ENCODE peak calls at places on chromosome 18, in five cellular contexts. D is right atrium auricular region, M is lower lobe of right lung, V is fibroblast of the aortic adventitia, K is cardiac muscle cell. R is an unnamed sample.

GRCh38 chr18:55415258-55415871 is 172.6 kb downstream of the TCF4 start:
- DNase-seq in D (peak; percentile 92), M (peak; percentile 87), V (peak; percentile 91), K (peak; percentile 88), R (peak; percentile 96)

GRCh38 chr18:26546170-26546874 is 2.0 kb downstream of the KCTD1 start:
- DNase-seq in D (no peak), M (no peak), V (peak; percentile 11), K (no peak), R (no peak)

GRCh38 chr18:79441261-79441819 is 45.6 kb downstream of the NFATC1 start:
- DNase-seq in D (no peak), M (no peak), V (no peak), K (no peak), R (no peak)

GRCh38 chr18:37261988-37262387 is 303.6 kb downstream of the CELF4 start:
- DNase-seq in D (no peak), M (peak; percentile 7), V (no peak), K (no peak), R (no peak)

GRCh38 chr18:3468833-3469232 is 18.9 kb downstream of the TGIF1 start:
- DNase-seq in D (no peak), M (no peak), V (no peak), K (no peak), R (no peak)

GRCh38 chr18:45066868-45067267 is 386.2 kb downstream of the SETBP1 start:
- DNase-seq in D (no peak), M (no peak), V (no peak), K (peak; percentile 53), R (no peak)

GRCh38 chr18:59650266-59650820 is 46.9 kb downstream of the CCBE1 start:
- DNase-seq in D (peak; percentile 18), M (no peak), V (no peak), K (no peak), R (no peak)

GRCh38 chr18:79971211-79971952 is 6.9 kb downstream of the HSBP1L1 start:
- DNase-seq in D (no peak), M (no peak), V (no peak), K (no peak), R (no peak)

GRCh38 chr18:10401489-10401888 is 52.9 kb upstream of the APCDD1 start:
- DNase-seq in D (no peak), M (no peak), V (no peak), K (no peak), R (no peak)

GRCh38 chr18:21853020-21853419 is 112.4 kb downstream of the MIB1 start:
- DNase-seq in D (no peak), M (no peak), V (peak; percentile 50), K (peak; percentile 76), R (no peak)

GRCh38 chr18:36066731-36067117 is 635 bp downstream of the RPRD1A start:
- DNase-seq in D (no peak), M (no peak), V (peak; percentile 12), K (no peak), R (no peak)

GRCh38 chr18:22650247-22650646 is 232.5 kb upstream of the CTAGE1 start:
- DNase-seq in D (no peak), M (no peak), V (peak; percentile 59), K (no peak), R (no peak)

GRCh38 chr18:5237083-5237722 is 40.1 kb upstream of the AKAIN1 start:
- DNase-seq in D (peak; percentile 61), M (no peak), V (peak; percentile 22), K (no peak), R (no peak)

GRCh38 chr18:49055787-49056186 is 105.0 kb upstream of the SMAD7 start:
- DNase-seq in D (peak; percentile 95), M (peak; percentile 77), V (peak; percentile 66), K (no peak), R (peak; percentile 28)

GRCh38 chr18:28961669-28962228 is 784.8 kb upstream of the CDH2 start:
- DNase-seq in D (no peak), M (no peak), V (peak; percentile 18), K (peak; percentile 71), R (peak; percentile 17)

GRCh38 chr18:49920731-49921130 is 107.4 kb upstream of the ACAA2 start:
- DNase-seq in D (no peak), M (no peak), V (no peak), K (no peak), R (no peak)

GRCh38 chr18:1914489-1914888 is 656.8 kb downstream of the METTL4 start:
- DNase-seq in D (no peak), M (no peak), V (peak; percentile 18), K (no peak), R (no peak)

GRCh38 chr18:79384834-79385233 is 10.9 kb upstream of the NFATC1 start:
- DNase-seq in D (no peak), M (no peak), V (no peak), K (no peak), R (peak; percentile 6)

GRCh38 chr18:50651334-50651733 is 91.4 kb downstream of the MAPK4 start:
- DNase-seq in D (no peak), M (no peak), V (no peak), K (no peak), R (no peak)

GRCh38 chr18:7616661-7617060 is 49.5 kb downstream of the PTPRM start:
- DNase-seq in D (no peak), M (no peak), V (peak; percentile 51), K (peak; percentile 28), R (no peak)

GRCh38 chr18:62790836-62791772 is 75.8 kb downstream of the PHLPP1 start:
- DNase-seq in D (no peak), M (no peak), V (peak; percentile 69), K (no peak), R (peak; percentile 50)

GRCh38 chr18:62596145-62597005 is 73.5 kb downstream of the ZCCHC2 start:
- DNase-seq in D (no peak), M (no peak), V (no peak), K (peak; percentile 63), R (no peak)

GRCh38 chr18:44599409-44599808 is 81.3 kb upstream of the SETBP1 start:
- DNase-seq in D (peak; percentile 63), M (no peak), V (peak; percentile 79), K (no peak), R (peak; percentile 64)

GRCh38 chr18:68299906-68300305 is 415.0 kb downstream of the TMX3 start:
- DNase-seq in D (no peak), M (no peak), V (no peak), K (no peak), R (no peak)

GRCh38 chr18:61546598-61546997 is 213.4 kb downstream of the CDH20 start:
- DNase-seq in D (no peak), M (no peak), V (peak; percentile 52), K (no peak), R (no peak)

GRCh38 chr18:38362286-38362792 is 796.7 kb upstream of the CELF4 start:
- DNase-seq in D (no peak), M (no peak), V (no peak), K (no peak), R (no peak)

GRCh38 chr18:54240629-54241107 is 16.2 kb upstream of the MBD2 start:
- DNase-seq in D (no peak), M (peak; percentile 88), V (no peak), K (no peak), R (no peak)

GRCh38 chr18:76496200-76496890 is 1.3 kb upstream of the ZNF516 start:
- DNase-seq in D (peak; percentile 80), M (peak; percentile 88), V (peak; percentile 82), K (peak; percentile 57), R (peak; percentile 91)

GRCh38 chr18:42425025-42425424 is 470.0 kb downstream of the PIK3C3 start:
- DNase-seq in D (no peak), M (no peak), V (no peak), K (no peak), R (no peak)
- TF ChIP-seq CTCF in D (no peak), M (no peak), V (no peak), K (no peak), R (no peak)

DNA sequence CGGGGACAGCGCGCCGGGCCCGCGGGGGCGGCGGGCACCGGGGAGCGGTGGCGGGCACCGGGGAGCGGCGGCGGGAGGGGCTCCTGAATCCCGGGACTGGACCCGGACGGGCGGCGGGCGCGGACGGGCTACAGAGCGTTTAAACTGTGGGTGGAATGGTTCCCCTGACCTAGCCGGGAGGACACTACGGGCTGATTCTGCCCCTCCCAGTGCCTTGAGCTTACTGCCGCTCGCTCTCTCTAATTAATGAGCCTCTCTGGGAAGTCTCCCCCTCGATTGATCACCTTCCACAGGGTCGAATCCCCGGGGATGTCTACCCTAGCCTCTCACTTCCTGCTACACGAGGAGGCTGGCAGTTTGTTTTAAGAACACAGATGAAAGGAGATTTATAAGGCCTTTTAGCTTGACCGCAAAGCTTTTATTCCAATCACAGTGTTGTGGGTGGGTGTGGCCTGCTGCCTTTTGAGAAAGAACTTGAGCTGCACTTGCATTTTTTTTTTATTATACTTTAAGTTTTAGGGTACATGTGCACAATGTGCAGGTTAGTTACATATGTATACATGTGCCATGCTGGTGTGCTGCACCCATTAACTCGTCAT is 1.0 kb downstream of the GNAL start:
- DNase-seq in D (no peak), M (no peak), V (no peak), K (no peak), R (peak; percentile 21)
- H3K4me3 ChIP-seq in D (peak overlapping the region; percentile 48), M (peak overlapping the region; percentile 74), V (no peak overlapping the region), K (peak overlapping the region; percentile 44), R (peak overlapping the region; percentile 61)

GRCh38 chr18:14144628-14144895 is 12.3 kb upstream of the ZNF519 start:
- DNase-seq in D (no peak), M (no peak), V (no peak), K (no peak), R (no peak)
- TF ChIP-seq CTCF in D (no peak), M (no peak), V (no peak), K (no peak), R (no peak)

DNA sequence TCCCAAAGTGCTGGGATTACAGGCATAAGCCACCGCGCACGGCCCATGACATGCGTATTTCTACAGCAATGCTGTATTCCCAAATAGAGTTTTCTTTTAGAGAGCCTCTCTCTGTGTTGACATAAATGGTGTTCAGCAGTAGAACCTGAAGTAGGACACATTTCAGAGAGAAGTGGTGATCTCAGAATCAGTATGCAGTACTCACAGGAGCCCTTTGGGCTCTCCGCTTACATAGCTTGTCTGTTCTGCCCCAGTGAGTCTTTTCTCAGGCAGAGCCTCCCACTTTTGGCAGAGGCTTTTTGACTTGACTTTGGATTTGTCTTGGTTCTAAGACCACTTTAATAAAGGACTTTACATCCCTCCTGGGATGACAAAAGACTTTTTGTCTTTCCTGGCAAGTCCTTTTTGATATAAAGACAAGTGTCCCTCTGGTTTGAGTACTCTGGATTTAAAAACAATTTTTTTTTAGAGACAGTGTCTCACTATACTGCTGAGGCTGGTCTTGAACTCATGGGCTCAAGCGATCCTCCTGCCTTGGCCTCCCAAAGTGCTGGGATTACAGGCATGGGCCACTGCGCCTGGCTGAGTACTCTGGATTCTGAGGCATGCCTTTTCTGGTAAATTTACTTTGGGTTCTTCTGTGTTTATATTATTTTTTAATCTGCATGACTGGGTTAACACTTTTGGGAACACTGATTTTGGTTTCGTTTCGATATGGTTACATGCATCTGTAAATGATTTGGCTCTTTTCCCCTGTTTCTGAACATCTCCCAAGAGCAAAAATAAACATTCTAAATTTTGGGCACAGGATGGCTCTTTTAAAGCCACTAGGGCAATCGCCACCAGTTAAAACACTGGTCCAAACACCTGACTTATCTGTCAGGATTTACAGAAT is 113.2 kb downstream of the SMAD2 start:
- DNase-seq in D (no peak), M (no peak), V (peak; percentile 54), K (no peak), R (no peak)
- H3K4me3 ChIP-seq in D (no peak overlapping the region), M (peak overlapping the region; percentile 18), V (peak overlapping the region; percentile 42), K (no peak overlapping the region), R (no peak overlapping the region)

DNA sequence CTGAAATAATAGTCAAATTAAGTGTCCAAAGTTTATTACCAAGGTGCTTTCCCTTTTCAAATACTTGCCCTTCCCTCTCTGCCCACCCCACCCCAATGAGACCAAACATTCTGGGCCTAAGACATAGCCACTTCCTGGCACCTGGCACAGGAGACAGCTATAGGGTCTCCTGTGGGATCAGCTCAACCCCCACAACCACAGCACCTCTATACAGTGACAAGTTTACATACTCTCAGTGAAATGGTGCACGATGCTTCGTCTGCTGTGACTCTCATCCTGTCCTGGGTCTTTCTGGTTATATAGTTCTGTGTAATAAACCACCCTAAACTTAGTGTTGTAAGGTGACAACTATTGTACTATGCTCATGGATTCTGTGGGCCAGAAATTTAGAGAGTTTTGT is 466.2 kb downstream of the FBXO15 start:
- DNase-seq in D (no peak), M (no peak), V (no peak), K (no peak), R (no peak)
- TF ChIP-seq CTCF in D (no peak), M (no peak), V (no peak), K (no peak), R (no peak)

R was measured in testis.